ENCODE peak calls at places on chromosome 19, in six cellular contexts. K is spleen, V is K562, H is astrocyte of the spinal cord, X is thoracic aorta, P is heart right ventricle. B is an unnamed sample.

GRCh38 chr19:13356686-13357280 is 149.5 kb downstream of the CACNA1A start:
- DNase-seq in H (no peak), V (no peak), P (no peak), X (no peak), K (no peak), B (no peak)

GRCh38 chr19:14398563-14398962 is 17.3 kb downstream of the ADGRE5 start:
- DNase-seq in V (no peak), P (no peak), X (no peak), H (no peak), K (no peak), B (no peak)

GRCh38 chr19:13022111-13022858 is 27.0 kb downstream of the NFIX start:
- DNase-seq in V (no peak), P (peak; percentile 60), X (no peak), K (no peak), H (no peak), B (no peak)

GRCh38 chr19:22784051-22784450 is at the start of gene ZNF99:
- DNase-seq in K (no peak), H (no peak), V (no peak), P (peak; percentile 68), X (peak; percentile 5), B (no peak)

GRCh38 chr19:48872884-48873475 is 759 bp downstream of the PPP1R15A start:
- DNase-seq in X (peak; percentile 86), P (peak; percentile 72), K (peak; percentile 89), V (peak; percentile 54), H (peak; percentile 95), B (peak; percentile 93)

GRCh38 chr19:1449467-1450442 is at the start of gene APC2:
- DNase-seq in X (no peak), V (peak; percentile 95), P (no peak), K (no peak), H (peak; percentile 22), B (peak; percentile 39)

GRCh38 chr19:39321832-39322176 is 1.1 kb upstream of the LRFN1 start:
- DNase-seq in P (no peak), K (no peak), X (no peak), V (no peak), H (no peak), B (no peak)

GRCh38 chr19:31255174-31255862 is 93.9 kb downstream of the TSHZ3 start:
- DNase-seq in X (no peak), V (no peak), P (no peak), K (no peak), H (no peak), B (no peak)

GRCh38 chr19:40356681-40357595 is 8.4 kb downstream of the PLD3 start:
- DNase-seq in H (peak; percentile 55), X (no peak), K (no peak), V (no peak), P (no peak), B (no peak)

GRCh38 chr19:52946322-52947310 is 16.1 kb downstream of the ZNF816 start:
- DNase-seq in V (peak; percentile 23), K (no peak), H (peak; percentile 17), P (peak; percentile 18), X (no peak), B (no peak)

GRCh38 chr19:23474172-23474571 is 78.9 kb upstream of the ZNF91 start:
- DNase-seq in V (no peak), H (no peak), K (no peak), P (no peak), X (no peak), B (no peak)

GRCh38 chr19:49823472-49823871 is 5.4 kb downstream of the MED25 start:
- DNase-seq in P (no peak), K (no peak), V (no peak), X (no peak), H (no peak), B (no peak)

GRCh38 chr19:48330012-48330681 is 4.8 kb downstream of the EMP3 start:
- DNase-seq in V (no peak), K (peak; percentile 94), H (peak; percentile 56), X (no peak), P (peak; percentile 74), B (peak; percentile 93)

GRCh38 chr19:28425431-28425931 is 787.5 kb downstream of the UQCRFS1 start:
- DNase-seq in K (no peak), X (no peak), H (peak; percentile 22), P (no peak), V (no peak), B (no peak)

DNA sequence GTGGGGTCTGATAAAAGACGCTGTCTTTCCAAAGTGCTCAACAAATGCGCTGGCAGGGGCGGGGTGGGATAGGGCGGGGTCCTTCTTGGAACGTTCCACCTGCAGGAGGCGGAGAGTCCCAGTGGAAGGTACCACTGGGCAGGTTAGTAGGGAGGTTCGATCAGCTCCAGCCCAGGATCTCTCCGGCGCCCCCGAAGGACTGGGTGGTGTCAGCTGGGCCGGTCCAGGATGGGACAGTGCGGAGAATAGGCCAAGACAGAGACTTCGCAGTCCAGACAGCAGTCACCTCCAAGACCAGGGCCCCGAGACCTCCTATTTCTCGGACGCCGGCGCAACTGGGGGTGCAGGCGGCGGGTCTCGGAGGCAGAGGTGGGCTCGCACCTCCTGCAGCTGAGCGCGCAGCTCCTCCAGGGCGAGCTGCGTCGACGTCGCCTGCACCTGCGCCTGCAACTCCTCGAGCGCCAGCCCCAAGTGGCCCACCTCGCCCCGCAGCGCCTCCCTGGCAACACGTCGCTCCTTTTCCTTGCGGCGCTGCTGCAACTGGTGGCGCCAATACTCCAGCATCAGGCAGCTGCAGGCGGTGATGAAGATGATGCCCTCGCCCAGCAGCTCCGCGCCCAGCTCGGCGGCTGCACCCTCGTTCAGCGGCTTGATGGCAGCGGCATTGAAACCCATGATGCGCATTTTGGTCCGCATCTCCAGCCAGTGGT is 21.6 kb downstream of the VASP start:
- DNase-seq in K (no peak), H (peak; percentile 43), V (peak; percentile 85), P (no peak), X (no peak), B (peak; percentile 39)
- TF ChIP-seq CTCF in K (no peak), H (no peak), V (no peak), P (peak; percentile 17), X (no peak), B (no peak)

GRCh38 chr19:4979211-4979807 is 10.4 kb downstream of the KDM4B start:
- DNase-seq in V (no peak), K (no peak), H (no peak), P (no peak), X (no peak), B (no peak)

GRCh38 chr19:4977299-4978174 is 8.6 kb downstream of the KDM4B start:
- DNase-seq in V (no peak), X (no peak), H (peak; percentile 89), K (no peak), P (peak; percentile 66), B (no peak)

GRCh38 chr19:4974855-4975469 is 6.0 kb downstream of the KDM4B start:
- DNase-seq in P (no peak), H (no peak), X (no peak), K (no peak), V (no peak), B (no peak)

GRCh38 chr19:4980087-4980486 is 11.2 kb downstream of the KDM4B start:
- DNase-seq in X (no peak), P (no peak), K (no peak), V (no peak), H (no peak), B (no peak)

DNA sequence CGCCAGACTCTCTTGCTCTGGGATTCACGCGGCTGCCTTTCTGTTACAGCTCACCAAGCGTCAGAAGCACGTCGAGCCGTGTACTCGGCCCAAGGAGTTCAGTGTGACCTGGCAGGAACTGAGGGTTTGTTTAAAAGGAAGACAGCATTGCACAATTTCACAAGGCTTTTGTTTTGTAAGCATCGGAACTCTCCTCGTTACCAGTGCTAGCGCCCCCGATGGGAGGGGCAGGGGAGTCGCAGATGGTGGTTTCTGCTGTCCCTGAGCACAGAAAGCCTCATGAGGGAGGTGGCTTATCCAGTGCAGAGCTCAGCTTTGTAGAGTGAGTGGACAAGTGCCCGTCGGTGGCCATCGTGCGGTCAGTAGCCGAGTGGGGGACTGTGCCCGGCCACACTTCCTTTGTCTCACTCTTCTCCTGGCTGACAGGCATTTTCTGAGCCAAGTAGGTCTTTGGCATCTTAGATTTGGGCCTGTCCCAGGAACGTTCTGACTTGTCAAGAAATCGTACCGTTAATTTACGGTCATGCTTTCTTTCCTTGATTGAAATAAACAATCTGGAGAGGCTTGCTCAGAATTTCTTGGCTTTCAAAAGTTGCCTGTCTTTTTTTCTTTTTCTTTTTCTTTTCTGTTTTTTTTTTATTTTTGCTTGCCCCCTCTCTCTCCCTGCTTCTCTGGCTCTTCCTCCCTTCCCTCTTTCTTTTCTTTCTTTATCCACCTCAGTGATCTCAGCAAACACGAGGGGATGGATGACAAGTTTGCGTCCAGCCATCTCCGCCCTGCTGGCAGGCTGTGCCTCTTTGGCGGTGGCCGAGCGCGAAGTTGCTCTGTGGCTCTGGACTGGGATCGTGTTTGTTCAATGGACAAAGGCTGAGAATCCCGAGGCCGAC is 7.7 kb downstream of the KDM4B start:
- DNase-seq in V (no peak), H (peak; percentile 86), P (peak; percentile 65), K (peak; percentile 90), X (peak; percentile 59), B (no peak)
- TF ChIP-seq CTCF in V (peak; percentile 39), H (peak; percentile 59), P (peak; percentile 44), K (peak; percentile 64), X (peak; percentile 38), B (no peak)

GRCh38 chr19:4367781-4368127 is 24.4 kb downstream of the MPND start:
- DNase-seq in K (no peak), P (no peak), X (no peak), H (no peak), V (no peak), B (no peak)
- TF ChIP-seq CTCF in K (no peak), P (no peak), X (no peak), H (no peak), V (no peak), B (no peak)

GRCh38 chr19:54266133-54266532 is 9.1 kb upstream of the LILRB5 start:
- DNase-seq in H (peak; percentile 55), V (peak; percentile 73), X (no peak), K (peak; percentile 89), P (peak; percentile 60), B (peak; percentile 91)
- TF ChIP-seq CTCF in H (peak; percentile 73), V (peak; percentile 79), X (peak; percentile 50), K (peak; percentile 85), P (peak; percentile 63), B (peak; percentile 80)

GRCh38 chr19:35095667-35096368 is 19.8 kb upstream of the FXYD3 start:
- DNase-seq in K (no peak), P (no peak), V (peak; percentile 35), X (no peak), H (no peak), B (no peak)
- TF ChIP-seq CTCF in K (no peak), P (no peak), V (no peak), X (no peak), H (no peak), B (no peak)

DNA sequence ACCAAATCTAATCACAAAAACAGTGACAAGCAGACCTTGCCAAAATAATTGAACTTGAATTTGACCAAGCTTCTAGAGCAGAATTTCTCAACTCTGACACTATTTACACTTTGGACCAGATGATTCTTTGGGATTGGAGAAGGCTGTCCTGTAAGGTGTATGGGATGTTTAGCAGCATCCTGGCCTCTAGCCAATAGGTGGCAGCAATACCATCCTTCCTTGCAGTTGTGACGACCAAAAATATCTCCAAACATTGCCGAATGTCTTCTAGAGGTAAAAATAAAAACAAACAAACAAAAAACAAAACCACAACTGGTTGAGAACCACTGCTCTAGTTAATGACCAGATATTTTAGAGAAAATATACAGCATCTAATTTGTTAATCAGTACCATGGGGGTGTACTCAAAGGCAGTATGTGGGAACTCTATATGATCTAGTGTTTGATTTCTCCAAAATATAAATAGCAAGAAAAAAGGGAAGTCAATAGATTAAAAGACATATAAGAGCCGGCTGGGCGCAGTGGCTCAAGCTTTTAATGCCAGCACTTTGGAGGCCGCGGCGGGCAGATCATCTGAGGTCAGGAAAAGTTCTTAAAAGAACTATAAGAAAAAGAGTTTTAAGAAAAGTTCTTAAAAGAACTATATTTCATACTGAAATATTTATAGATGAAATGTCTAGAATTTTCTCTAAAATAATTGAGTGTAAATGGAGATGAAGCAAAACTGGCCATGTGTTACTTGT is 60.9 kb upstream of the ZNF527 start:
- DNase-seq in V (no peak), P (no peak), X (no peak), H (no peak), K (no peak), B (peak; percentile 41)
- TF ChIP-seq CTCF in V (peak; percentile 8), P (no peak), X (no peak), H (no peak), K (peak; percentile 21), B (peak; percentile 60)

B was measured in activated CD8-positive, alpha-beta T cell treated with anti-CD3 and anti-CD28 coated beads for 36 hours.